ENCODE peak calls at places on chromosomes 6 and 20, in five cellular contexts. H is B cell; C is AG09309; T is stimulated activated CD8-positive, alpha-beta memory T cell treated with anti-CD3 and anti-CD28 coated beads, Interleukin-2, amount 100 ng/mL, for 48 hours; M is NCI-H774. Y is an unnamed sample.

GRCh38 chr20:33277471-33278441 is 5.3 kb upstream of the BPIFB1 start:
- DNase-seq in T (no peak), H (no peak), M (no peak), C (no peak), Y (no peak)

GRCh38 chr20:47922280-47922675 is 137.0 kb upstream of the SULF2 start:
- DNase-seq in C (peak), T (no peak), H (no peak), M (no peak), Y (no peak)

GRCh38 chr20:31760457-31761240 is 21.6 kb downstream of the TPX2 start:
- DNase-seq in M (no peak), T (no peak), H (no peak), C (no peak), Y (no peak)

GRCh38 chr6:80625405-80625804 is 518.9 kb downstream of the BCKDHB start:
- DNase-seq in T (no peak), H (no peak), M (no peak), C (no peak), Y (no peak)

GRCh38 chr6:162026843-162027242 is 700.7 kb downstream of the PRKN start:
- DNase-seq in T (no peak), C (no peak), H (no peak), M (no peak), Y (no peak)

GRCh38 chr6:42099340-42100028 is 42.9 kb downstream of the C6orf132 start:
- DNase-seq in T (peak), C (no peak), M (no peak), H (no peak), Y (no peak)

GRCh38 chr6:24927985-24928735 is 7.6 kb downstream of the RIPOR2 start:
- DNase-seq in H (no peak), C (no peak), M (no peak), T (no peak), Y (no peak)

GRCh38 chr6:169970306-169970988 is 219.0 kb downstream of the ERMARD start:
- DNase-seq in T (no peak), H (no peak), M (no peak), C (no peak), Y (no peak)

GRCh38 chr6:18166314-18167007 is 11.2 kb downstream of the KDM1B start:
- DNase-seq in H (no peak), C (peak), T (no peak), M (no peak), Y (no peak)

GRCh38 chr6:150898390-150899170 is 33.1 kb downstream of the MTHFD1L start:
- DNase-seq in T (no peak), M (no peak), C (no peak), H (no peak), Y (no peak)